ENCODE peak calls at places on chromosome 21, in four cellular contexts. W is breast epithelium, F is heart left ventricle, P is neural progenitor cell. E is an unnamed sample.

GRCh38 chr21:30194701-30195299 is 21.1 kb downstream of the CLDN8 start:
- DNase-seq in W (no peak), F (no peak), P (peak; percentile 74), E (peak; percentile 42)

GRCh38 chr21:29829514-29830255 is 110.1 kb downstream of the GRIK1 start:
- DNase-seq in W (no peak), F (no peak), P (no peak), E (no peak)

GRCh38 chr21:34702341-34702807 is 33.6 kb downstream of the CLIC6 start:
- DNase-seq in W (no peak), F (no peak), P (no peak), E (peak; percentile 59)

GRCh38 chr21:35020902-35021301 is 28.2 kb downstream of the RUNX1 start:
- DNase-seq in W (no peak), F (no peak), P (no peak), E (no peak)

GRCh38 chr21:16330340-16331319 is 600.8 kb downstream of the USP25 start:
- DNase-seq in W (no peak), F (no peak), P (peak; percentile 81), E (no peak)

GRCh38 chr21:39051561-39051949 is 131.7 kb downstream of the PSMG1 start:
- DNase-seq in W (no peak), F (no peak), P (no peak), E (peak; percentile 98)

GRCh38 chr21:25639167-25639921 is at the start of gene JAM2:
- DNase-seq in W (peak; percentile 23), F (peak; percentile 76), P (peak; percentile 75), E (no peak)

GRCh38 chr21:20254964-20255363 is 743.2 kb upstream of the NCAM2 start:
- DNase-seq in W (no peak), F (no peak), P (no peak), E (no peak)

GRCh38 chr21:38027901-38028300 is 111.6 kb upstream of the KCNJ6 start:
- DNase-seq in W (no peak), F (no peak), P (no peak), E (no peak)

GRCh38 chr21:30234643-30235042 is 18.7 kb upstream of the CLDN8 start:
- DNase-seq in W (no peak), F (no peak), P (no peak), E (peak; percentile 88)

GRCh38 chr21:35603471-35603870 is 456.9 kb downstream of the SETD4 start:
- DNase-seq in W (no peak), F (no peak), P (no peak), E (no peak)

GRCh38 chr21:34006603-34007168 is 66.7 kb upstream of the MRPS6 start:
- DNase-seq in W (no peak), F (no peak), P (no peak), E (no peak)

GRCh38 chr21:39612233-39613028 is at the start of gene B3GALT5:
- DNase-seq in W (no peak), F (no peak), P (peak; percentile 95), E (no peak)

GRCh38 chr21:15904389-15904788 is 174.6 kb downstream of the USP25 start:
- DNase-seq in W (no peak), F (no peak), P (no peak), E (no peak)

GRCh38 chr21:42658320-42659105 is 5.1 kb downstream of the PDE9A start:
- DNase-seq in W (no peak), F (peak; percentile 40), P (no peak), E (no peak)

GRCh38 chr21:42661688-42662429 is 8.4 kb downstream of the PDE9A start:
- DNase-seq in W (no peak), F (no peak), P (no peak), E (no peak)

GRCh38 chr21:42659416-42660117 is 6.1 kb downstream of the PDE9A start:
- DNase-seq in W (no peak), F (peak; percentile 60), P (no peak), E (no peak)

GRCh38 chr21:42657676-42658319 is 4.4 kb downstream of the PDE9A start:
- DNase-seq in W (no peak), F (peak; percentile 44), P (no peak), E (no peak)

DNA sequence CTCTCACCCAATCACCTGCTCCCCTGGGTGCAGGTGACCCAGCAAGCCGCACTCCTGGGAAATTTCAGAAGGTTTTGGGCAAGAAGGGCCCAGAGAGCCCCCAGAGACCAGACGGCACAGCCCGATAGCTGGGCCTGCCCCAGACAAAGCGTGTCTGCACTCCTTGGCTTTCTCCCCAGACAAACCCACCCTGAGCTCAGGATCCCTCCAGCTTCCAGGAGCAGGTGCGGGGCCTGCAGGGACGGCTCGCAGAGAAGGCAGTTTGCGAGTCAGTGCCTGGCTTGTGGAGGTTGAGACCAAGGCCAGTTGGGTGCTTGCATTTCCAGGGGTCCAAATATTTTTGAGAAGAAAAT is 6.7 kb downstream of the PDE9A start:
- DNase-seq in W (no peak), F (peak; percentile 41), P (no peak), E (no peak)
- H3K27me3 ChIP-seq in W (no peaks in the 10 kb centered on the region), F (peaks cover 10% of the 10 kb centered on the region), P (no peaks in the 10 kb centered on the region), E (peaks cover 27% of the 10 kb centered on the region)

DNA sequence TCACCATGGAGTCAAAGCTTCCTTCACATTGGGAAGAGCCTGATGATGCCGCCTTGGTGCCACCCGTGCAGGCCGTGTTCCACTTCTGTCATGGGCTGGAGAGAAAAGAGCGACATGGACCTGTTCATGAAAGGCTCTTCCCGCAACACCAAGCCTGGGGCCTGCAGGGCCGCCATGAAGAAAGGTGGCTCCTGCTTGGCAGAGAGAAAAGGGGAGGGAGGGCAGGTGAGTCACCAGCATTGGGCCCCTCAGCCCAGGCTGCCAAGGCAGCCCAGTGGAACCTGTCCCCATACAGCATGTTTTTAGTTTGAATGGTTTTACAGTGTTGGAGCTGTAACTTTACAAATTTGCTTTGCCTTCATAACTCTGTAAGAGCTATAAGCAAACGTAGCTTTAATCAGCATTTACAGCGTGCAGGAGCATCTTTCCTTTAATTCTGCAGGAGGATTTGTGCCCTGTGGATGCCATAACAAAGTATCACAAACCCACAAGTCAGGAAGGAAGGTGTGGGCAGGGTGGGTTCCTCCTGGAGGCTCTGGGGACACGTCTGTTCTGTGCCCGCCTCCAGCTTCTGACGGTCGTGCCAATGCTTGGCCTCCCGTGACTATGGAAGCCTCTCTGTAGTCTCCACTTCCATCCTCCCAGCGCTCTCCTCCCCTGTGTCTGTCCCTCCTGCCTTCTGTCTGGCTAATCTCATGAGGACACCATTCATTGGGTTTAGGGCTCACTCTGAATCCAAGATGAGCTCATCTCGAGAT is 49.1 kb downstream of the RIPK4 start:
- DNase-seq in W (no peak), F (no peak), P (no peak), E (no peak)
- H3K27me3 ChIP-seq in W (no peaks in the 10 kb centered on the region), F (peaks cover 27% of the 10 kb centered on the region), P (no peaks in the 10 kb centered on the region), E (no peaks in the 10 kb centered on the region)

DNA sequence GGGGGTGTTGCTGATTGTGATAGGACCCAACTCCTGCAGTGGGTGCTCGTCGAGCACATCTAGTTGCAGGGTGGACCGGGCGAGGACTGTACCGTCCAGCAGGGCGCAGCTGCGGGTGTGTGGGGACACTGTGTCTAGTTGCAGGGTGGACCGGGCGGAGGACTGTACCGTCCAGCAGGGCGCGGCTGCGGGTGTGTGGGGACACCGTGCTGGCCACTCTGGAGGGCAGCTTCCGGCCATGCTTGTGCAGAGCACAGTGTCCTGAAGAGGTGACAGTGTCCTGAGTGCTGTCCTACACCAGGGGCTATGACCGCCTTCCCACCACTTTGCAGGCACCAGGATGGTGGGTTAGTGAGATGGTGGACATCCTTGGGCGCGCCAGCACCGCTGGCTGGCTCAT is 4.6 kb upstream of the TRPM2 start:
- DNase-seq in W (no peak), F (peak; percentile 42), P (no peak), E (no peak)
- H3K27me3 ChIP-seq in W (peaks cover 18% of the 10 kb centered on the region), F (peaks cover 34% of the 10 kb centered on the region), P (no peaks in the 10 kb centered on the region), E (peaks cover 46% of the 10 kb centered on the region)

GRCh38 chr21:44286086-44286715 is 525 bp downstream of the AIRE start:
- DNase-seq in W (no peak), F (peak; percentile 39), P (no peak), E (no peak)
- H3K27me3 ChIP-seq in W (peaks cover 2% of the 10 kb centered on the region), F (peaks cover 10% of the 10 kb centered on the region), P (peaks cover 65% of the 10 kb centered on the region), E (peaks cover 46% of the 10 kb centered on the region)

GRCh38 chr21:44456915-44457736 is 1.8 kb downstream of the LRRC3 start:
- DNase-seq in W (no peak), F (peak; percentile 62), P (no peak), E (no peak)

GRCh38 chr21:44461005-44461404 is 5.7 kb downstream of the LRRC3 start:
- DNase-seq in W (no peak), F (no peak), P (no peak), E (no peak)

GRCh38 chr21:44460441-44460755 is 5.1 kb downstream of the LRRC3 start:
- DNase-seq in W (no peak), F (no peak), P (no peak), E (no peak)

GRCh38 chr21:44459712-44460440 is 4.6 kb downstream of the LRRC3 start:
- DNase-seq in W (no peak), F (no peak), P (no peak), E (no peak)

DNA sequence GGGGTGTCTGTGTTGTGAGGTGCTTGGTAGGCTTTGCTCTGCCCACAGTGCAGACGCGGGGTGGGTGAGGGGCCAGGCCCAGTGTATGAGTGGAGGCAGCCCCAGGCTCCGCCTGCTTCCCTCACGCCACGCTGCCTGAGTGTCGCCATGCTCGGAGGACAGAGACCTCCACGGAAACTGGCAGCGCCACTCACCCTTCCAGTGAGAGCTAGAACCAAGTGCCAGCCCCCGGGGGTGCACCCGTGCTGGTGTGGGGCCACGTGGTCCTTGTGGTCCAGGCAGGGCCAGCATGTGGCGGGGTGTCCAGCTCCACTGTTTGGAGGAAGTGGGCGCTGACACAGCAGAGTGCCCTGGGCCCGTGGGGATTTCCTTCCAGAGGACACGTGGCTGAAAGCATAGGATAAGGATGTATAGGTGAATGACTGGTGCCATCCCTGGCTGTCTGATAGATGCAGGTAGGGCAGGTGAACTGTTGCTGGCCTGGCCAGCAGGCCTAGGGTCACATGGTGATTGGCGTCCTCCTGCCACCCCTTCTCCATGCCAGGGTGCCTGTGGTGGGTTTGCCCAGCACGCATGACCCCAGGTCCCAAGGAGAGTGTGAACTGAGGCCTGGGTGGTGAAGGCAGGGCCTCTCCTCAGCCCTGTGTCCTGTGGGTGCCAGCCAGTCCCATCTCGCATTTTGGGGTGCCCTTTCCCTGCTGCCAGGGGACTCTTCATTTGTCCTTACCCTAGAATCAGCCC is 3.8 kb downstream of the LRRC3 start:
- DNase-seq in W (no peak), F (no peak), P (no peak), E (no peak)
- H3K27me3 ChIP-seq in W (no peaks in the 10 kb centered on the region), F (no peaks in the 10 kb centered on the region), P (peaks cover 15% of the 10 kb centered on the region), E (no peaks in the 10 kb centered on the region)

GRCh38 chr21:26972131-26972707 is 5.3 kb upstream of the ADAMTS5 start:
- DNase-seq in W (no peak), F (no peak), P (no peak), E (no peak)
- H3K27me3 ChIP-seq in W (no peaks in the 10 kb centered on the region), F (no peaks in the 10 kb centered on the region), P (peaks cover 26% of the 10 kb centered on the region), E (peaks cover 23% of the 10 kb centered on the region)

DNA sequence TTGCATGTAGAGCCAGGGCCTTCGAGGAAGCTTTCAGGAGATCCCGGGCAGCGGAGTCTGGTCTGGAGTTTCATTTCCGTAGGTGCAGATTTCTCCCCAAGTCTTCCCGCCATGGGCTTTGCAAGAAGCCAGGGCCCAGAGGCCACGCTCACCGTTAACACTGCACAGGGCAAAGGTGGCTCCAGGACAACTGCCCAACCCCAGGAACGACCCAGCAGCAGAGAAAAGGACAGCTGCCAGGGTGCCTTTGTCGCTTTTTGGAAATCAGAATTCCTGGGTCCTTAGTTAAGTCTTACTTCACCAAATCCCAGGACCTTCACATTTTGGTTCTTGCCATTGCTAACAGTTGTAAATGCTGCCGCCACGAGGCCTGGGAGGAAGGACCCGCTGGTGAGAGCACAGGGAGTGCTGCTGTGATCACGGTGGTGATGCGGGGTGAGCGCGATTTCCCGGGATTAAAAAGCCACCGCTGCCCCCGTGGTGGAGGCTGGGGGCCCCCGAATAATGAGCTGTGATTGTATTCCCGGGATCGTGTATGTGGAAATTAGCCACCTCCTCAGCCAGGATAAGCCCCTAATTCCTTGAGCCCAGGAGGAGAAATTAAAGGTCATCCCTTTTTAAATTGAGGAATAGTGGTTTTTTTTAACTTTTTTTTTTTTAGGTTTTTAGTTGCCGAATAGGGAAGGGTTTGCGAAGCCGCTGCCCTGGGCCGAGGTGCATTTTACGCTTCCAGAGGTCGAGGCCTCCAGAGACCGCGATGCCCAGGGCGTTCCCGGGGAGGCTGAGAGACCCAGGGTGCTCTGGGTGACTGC is 8.2 kb downstream of the SIM2 start:
- DNase-seq in W (no peak), F (no peak), P (peak; percentile 77), E (no peak)
- H3K27me3 ChIP-seq in W (peaks cover 12% of the 10 kb centered on the region), F (peaks cover 99% of the 10 kb centered on the region), P (peaks cover 100% of the 10 kb centered on the region), E (peaks cover 97% of the 10 kb centered on the region)